ENCODE peak calls at places on chromosomes 12 and 14, in six cellular contexts. U, O, M, E, Q and X are unnamed samples.

GRCh38 chr12:42756841-42757661 is 167.5 kb upstream of the PRICKLE1 start:
- DNase-seq in U (peak), O (no peak), M (no peak), E (no peak), Q (no peak), X (peak)

GRCh38 chr14:97066068-97066899 is 269.1 kb downstream of the VRK1 start:
- DNase-seq in U (no peak), O (no peak), M (no peak), E (no peak), Q (no peak), X (no peak)

GRCh38 chr12:65728913-65729793 is 95.1 kb upstream of the HMGA2 start:
- DNase-seq in U (peak), O (peak), M (no peak), E (no peak), Q (no peak), X (no peak)

GRCh38 chr14:64910847-64911495 is 3.3 kb upstream of the CHURC1 start:
- DNase-seq in U (peak), O (no peak), M (no peak), E (no peak), Q (no peak), X (no peak)

GRCh38 chr12:40692617-40693502 is 621 bp downstream of the CNTN1 start:
- DNase-seq in U (peak), O (peak), M (no peak), E (no peak), Q (peak), X (no peak)

GRCh38 chr12:1422604-1423315 is 171.6 kb downstream of the FBXL14 start:
- DNase-seq in U (no peak), O (no peak), M (no peak), E (no peak), Q (no peak), X (no peak)

GRCh38 chr12:65275627-65276026 is 2.9 kb upstream of the MSRB3 start:
- DNase-seq in U (no peak), O (no peak), M (peak), E (no peak), Q (no peak), X (no peak)

GRCh38 chr14:59075503-59075902 is 113.0 kb upstream of the DAAM1 start:
- DNase-seq in U (no peak), O (no peak), M (no peak), E (no peak), Q (no peak), X (no peak)

GRCh38 chr12:110165540-110166159 is 41.5 kb downstream of the IFT81 start:
- DNase-seq in U (no peak), O (no peak), M (no peak), E (no peak), Q (no peak), X (no peak)

GRCh38 chr12:6369916-6370575 is 5.3 kb downstream of the SCNN1A start:
- DNase-seq in U (no peak), O (no peak), M (no peak), E (no peak), Q (no peak), X (no peak)
- H3K4me3 ChIP-seq in U (no peak), O (no peak), M (no peak), E (peak), Q (no peak), X (no peak)

GRCh38 chr14:71383510-71383909 is 476.3 kb downstream of the PCNX1 start:
- DNase-seq in U (no peak), O (no peak), M (no peak), E (no peak), Q (no peak), X (no peak)

GRCh38 chr14:71380271-71380670 is 473.0 kb downstream of the PCNX1 start:
- DNase-seq in U (no peak), O (no peak), M (no peak), E (no peak), Q (no peak), X (no peak)

GRCh38 chr14:71381814-71382213 is 474.6 kb downstream of the PCNX1 start:
- DNase-seq in U (no peak), O (no peak), M (no peak), E (no peak), Q (no peak), X (no peak)

GRCh38 chr14:71384007-71384605 is 476.8 kb downstream of the PCNX1 start:
- DNase-seq in U (no peak), O (no peak), M (no peak), E (peak), Q (no peak), X (no peak)

GRCh38 chr14:71382315-71382714 is 475.1 kb downstream of the PCNX1 start:
- DNase-seq in U (no peak), O (no peak), M (no peak), E (no peak), Q (no peak), X (no peak)
- H3K4me3 ChIP-seq in U (no peak), O (no peak), M (no peak), E (no peak), Q (no peak), X (no peak)

GRCh38 chr12:89138048-89138852 is 214.1 kb downstream of the DUSP6 start:
- DNase-seq in U (no peak), O (no peak), M (no peak), E (no peak), Q (no peak), X (no peak)

GRCh38 chr12:89134213-89134770 is 218.0 kb downstream of the DUSP6 start:
- DNase-seq in U (no peak), O (no peak), M (no peak), E (peak), Q (no peak), X (no peak)

GRCh38 chr12:89140580-89141236 is 211.6 kb downstream of the DUSP6 start:
- DNase-seq in U (no peak), O (no peak), M (no peak), E (no peak), Q (no peak), X (no peak)

GRCh38 chr12:89140141-89140540 is 212.2 kb downstream of the DUSP6 start:
- DNase-seq in U (no peak), O (no peak), M (no peak), E (no peak), Q (no peak), X (no peak)

DNA sequence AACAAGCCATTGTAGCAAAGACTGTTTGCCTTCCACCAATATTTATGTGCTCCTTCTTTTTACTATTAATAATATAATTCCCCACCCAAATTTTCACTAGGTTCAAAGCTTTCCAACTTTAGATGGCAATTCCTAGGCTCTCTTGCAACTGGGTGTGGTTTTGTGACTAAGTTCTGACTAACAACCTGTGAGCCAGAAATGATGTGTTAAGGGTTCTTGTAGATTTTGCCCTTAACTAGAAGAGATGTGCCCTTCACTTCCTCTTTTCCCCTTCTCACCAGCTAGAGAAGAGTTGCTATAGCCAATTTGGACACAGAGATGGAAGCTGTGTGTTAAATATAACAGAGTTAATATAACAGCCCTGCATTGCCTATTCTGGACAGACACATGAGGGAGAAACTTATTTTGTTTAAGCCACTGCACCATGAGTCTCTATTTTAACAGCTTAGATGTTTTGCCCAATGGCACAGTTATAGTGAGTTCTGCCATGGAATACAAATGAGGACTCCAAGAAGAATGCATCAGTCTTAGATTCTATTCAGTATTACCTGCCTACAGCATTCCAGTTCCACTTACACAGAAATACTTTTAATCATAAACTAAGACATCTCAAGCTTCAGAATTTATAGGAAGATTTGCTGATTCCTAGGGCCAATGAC is 216.2 kb downstream of the DUSP6 start:
- DNase-seq in U (no peak), O (no peak), M (no peak), E (no peak), Q (no peak), X (no peak)
- H3K4me3 ChIP-seq in U (no peak), O (no peak), M (no peak), E (no peak), Q (no peak), X (no peak)

GRCh38 chr12:107843351-107844311 is 69.1 kb downstream of the ASCL4 start:
- DNase-seq in U (no peak), O (no peak), M (no peak), E (no peak), Q (no peak), X (no peak)
- H3K4me3 ChIP-seq in U (no peak), O (no peak), M (no peak), E (peak), Q (no peak), X (peak)

DNA sequence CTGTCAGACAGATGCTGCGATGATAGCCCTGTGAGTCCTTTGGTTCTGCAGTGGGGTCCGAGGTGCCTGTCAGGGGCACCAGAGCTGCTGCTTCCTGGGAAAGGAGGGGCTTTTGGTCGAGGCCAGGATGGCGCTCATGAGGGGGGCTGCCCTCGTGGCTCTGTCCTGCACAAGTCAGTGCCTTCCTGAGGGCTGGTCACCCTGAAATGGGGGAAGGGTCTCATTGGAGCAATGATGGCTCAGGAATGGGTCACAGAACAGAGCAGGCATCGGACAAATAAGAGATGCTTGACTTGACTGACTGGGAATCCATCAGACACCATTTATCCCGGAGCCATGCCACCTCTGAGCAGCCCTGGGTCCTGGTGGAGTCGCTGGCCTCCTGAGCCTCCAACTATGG is 121.9 kb downstream of the ADGRD1 start:
- DNase-seq in U (no peak), O (no peak), M (no peak), E (peak), Q (no peak), X (no peak)
- H3K4me3 ChIP-seq in U (no peak), O (no peak), M (no peak), E (no peak), Q (no peak), X (no peak)

DNA sequence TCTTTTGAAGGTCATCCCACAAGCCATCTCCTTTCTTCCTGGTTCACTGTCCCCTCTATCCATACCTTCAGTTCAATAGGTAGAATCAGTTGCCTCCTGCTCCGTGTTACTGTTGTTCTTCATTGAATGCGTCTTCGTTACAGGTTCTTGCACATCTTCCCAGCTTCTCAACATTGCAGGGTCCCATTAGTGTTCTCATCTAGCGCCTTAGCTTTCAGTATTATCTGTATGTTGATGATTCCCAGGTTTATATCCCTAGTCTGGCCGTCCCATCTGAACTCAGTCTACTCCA is 2.0 kb downstream of the SCFD1 start:
- DNase-seq in U (no peak), O (no peak), M (no peak), E (no peak), Q (no peak), X (no peak)
- H3K4me3 ChIP-seq in U (no peak), O (no peak), M (peak), E (peak), Q (no peak), X (no peak)

GRCh38 chr12:46374286-46374685 is 1.7 kb upstream of the SLC38A2 start:
- DNase-seq in U (no peak), O (no peak), M (no peak), E (no peak), Q (no peak), X (no peak)
- H3K4me3 ChIP-seq in U (no peak), O (no peak), M (peak), E (no peak), Q (no peak), X (no peak)

DNA sequence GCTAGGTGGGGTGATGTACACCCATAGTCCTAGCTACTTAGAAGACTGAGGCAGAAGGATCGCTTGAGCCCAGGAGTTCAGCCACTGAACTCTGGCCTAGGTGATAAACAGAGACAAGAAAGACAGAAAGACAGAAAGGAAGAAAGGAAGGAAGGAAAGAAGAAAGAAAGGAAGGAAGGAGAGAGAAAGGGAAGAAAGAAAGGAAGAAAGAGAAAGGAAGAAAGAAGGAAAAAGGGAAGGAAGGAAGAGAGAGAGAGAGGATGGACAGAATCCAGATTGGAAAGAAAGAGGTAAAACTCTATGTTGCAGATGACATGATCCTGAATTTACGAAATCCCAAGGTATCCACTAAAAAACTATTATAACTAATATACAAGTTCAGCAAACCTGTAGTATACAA is 8.2 kb downstream of the INTS13 start:
- DNase-seq in U (no peak), O (no peak), M (no peak), E (no peak), Q (no peak), X (no peak)
- H3K4me3 ChIP-seq in U (no peak), O (no peak), M (no peak), E (no peak), Q (no peak), X (no peak)

GRCh38 chr14:24219080-24219479 is 3.2 kb upstream of the MDP1 start:
- DNase-seq in U (no peak), O (no peak), M (no peak), E (no peak), Q (no peak), X (no peak)

GRCh38 chr14:24213866-24214652 is 771 bp upstream of the CHMP4A start:
- DNase-seq in U (no peak), O (no peak), M (no peak), E (no peak), Q (no peak), X (no peak)

GRCh38 chr14:24215495-24216344 is at the start of gene MDP1:
- DNase-seq in U (peak), O (peak), M (peak), E (peak), Q (peak), X (peak)

GRCh38 chr14:24212924-24213865 is at the start of gene CHMP4A:
- DNase-seq in U (peak), O (peak), M (peak), E (peak), Q (peak), X (peak)

GRCh38 chr14:24216345-24216699 is 456 bp upstream of the MDP1 start:
- DNase-seq in U (no peak), O (no peak), M (no peak), E (no peak), Q (no peak), X (no peak)
- H3K4me3 ChIP-seq in U (no peak), O (peak), M (peak), E (peak), Q (no peak), X (peak)